ENCODE peak calls at places on chromosomes 16 and 17, in five cellular contexts. Z is brain microvascular endothelial cell; H is mucosa of gallbladder; F is colonic mucosa; S is stimulated activated CD4-positive, alpha-beta T cell treated with anti-CD3 and anti-CD28 coated beads, Interleukin-1b, Interleukin-23, amount 100 ng/mL, for 1 hour. C is an unnamed sample.

GRCh38 chr17:80891096-80892018 is 100.3 kb upstream of the CHMP6 start:
- DNase-seq in Z (peak), H (peak), F (no peak), S (peak), C (no peak)

GRCh38 chr17:2712300-2713043 is 908 bp upstream of the CLUH start:
- DNase-seq in Z (no peak), H (no peak), F (no peak), S (no peak), C (no peak)

GRCh38 chr17:67942810-67943209 is 53.5 kb downstream of the C17orf58 start:
- DNase-seq in Z (no peak), H (no peak), F (no peak), S (no peak), C (no peak)

GRCh38 chr16:88542231-88542630 is 28.0 kb upstream of the ZC3H18 start:
- DNase-seq in Z (no peak), H (no peak), F (no peak), S (no peak), C (no peak)

GRCh38 chr17:28878981-28879380 is 18.6 kb downstream of the FLOT2 start:
- DNase-seq in Z (peak), H (no peak), F (peak), S (no peak), C (no peak)

GRCh38 chr16:83968891-83969672 is 1.0 kb downstream of the NECAB2 start:
- DNase-seq in Z (no peak), H (no peak), F (no peak), S (no peak), C (no peak)

GRCh38 chr17:13244511-13244910 is 226.7 kb upstream of the ELAC2 start:
- DNase-seq in Z (no peak), H (no peak), F (no peak), S (no peak), C (no peak)

GRCh38 chr16:80198265-80198994 is 342.4 kb upstream of the DYNLRB2 start:
- DNase-seq in Z (no peak), H (no peak), F (no peak), S (no peak), C (no peak)

GRCh38 chr17:27091043-27091497 is 202.8 kb upstream of the WSB1 start:
- DNase-seq in Z (no peak), H (no peak), F (no peak), S (no peak), C (no peak)

GRCh38 chr16:56354746-56355145 is 70.6 kb downstream of the AMFR start:
- DNase-seq in Z (no peak), H (no peak), F (no peak), S (no peak), C (peak)

GRCh38 chr17:77836557-77837041 is 121.9 kb upstream of the TNRC6C start:
- DNase-seq in Z (no peak), H (peak), F (no peak), S (no peak), C (no peak)

GRCh38 chr17:80743181-80743771 is 198.6 kb downstream of the RPTOR start:
- DNase-seq in Z (no peak), H (no peak), F (no peak), S (no peak), C (no peak)

GRCh38 chr17:50130778-50131317 is 888 bp upstream of the SAMD14 start:
- DNase-seq in Z (no peak), H (no peak), F (no peak), S (no peak), C (no peak)

GRCh38 chr17:66779186-66779585 is 55.7 kb upstream of the CACNG5 start:
- DNase-seq in Z (no peak), H (no peak), F (no peak), S (no peak), C (no peak)

GRCh38 chr17:18184143-18185007 is 747 bp downstream of the ALKBH5 start:
- DNase-seq in Z (no peak), H (peak), F (peak), S (peak), C (peak)

GRCh38 chr16:75017670-75018525 is 19.1 kb downstream of the ZNRF1 start:
- DNase-seq in Z (no peak), H (no peak), F (no peak), S (no peak), C (no peak)

GRCh38 chr16:84378099-84378498 is 9.8 kb downstream of the ATP2C2 start:
- DNase-seq in Z (no peak), H (no peak), F (no peak), S (no peak), C (peak)

GRCh38 chr17:81349397-81350319 is 45.6 kb upstream of the BAHCC1 start:
- DNase-seq in Z (no peak), H (no peak), F (no peak), S (no peak), C (no peak)

GRCh38 chr17:52237151-52237550 is 78.6 kb upstream of the CA10 start:
- DNase-seq in Z (no peak), H (no peak), F (no peak), S (no peak), C (no peak)

GRCh38 chr17:45372325-45372869 is 55.6 kb upstream of the MAP3K14 start:
- DNase-seq in Z (peak), H (no peak), F (no peak), S (no peak), C (no peak)

GRCh38 chr16:87060026-87060986 is 256.9 kb downstream of the C16orf95 start:
- DNase-seq in Z (peak), H (no peak), F (no peak), S (no peak), C (no peak)

GRCh38 chr16:62940573-62940972 is 904.3 kb upstream of the CDH8 start:
- DNase-seq in Z (no peak), H (no peak), F (no peak), S (no peak), C (no peak)

GRCh38 chr17:70527364-70527888 is 358.1 kb downstream of the KCNJ2 start:
- DNase-seq in Z (no peak), H (no peak), F (no peak), S (no peak), C (no peak)

GRCh38 chr16:13896543-13897182 is 23.3 kb upstream of the ERCC4 start:
- DNase-seq in Z (no peak), H (no peak), F (no peak), S (no peak), C (no peak)

GRCh38 chr17:64622931-64623654 is 39.0 kb downstream of the SMURF2 start:
- DNase-seq in Z (peak), H (no peak), F (no peak), S (no peak), C (no peak)

GRCh38 chr17:41563607-41564006 is 8.3 kb downstream of the KRT9 start:
- DNase-seq in Z (no peak), H (no peak), F (no peak), S (no peak), C (no peak)

GRCh38 chr16:72937916-72938315 is 110.0 kb downstream of the ZFHX3 start:
- DNase-seq in Z (no peak), H (no peak), F (no peak), S (no peak), C (no peak)

GRCh38 chr17:55846745-55847144 is 95.9 kb downstream of the PCTP start:
- DNase-seq in Z (no peak), H (no peak), F (no peak), S (no peak), C (no peak)

GRCh38 chr17:70138309-70138865 is 30.9 kb upstream of the KCNJ2 start:
- DNase-seq in Z (no peak), H (no peak), F (no peak), S (no peak), C (no peak)

GRCh38 chr17:28698253-28698941 is 13.3 kb downstream of the PROCA1 start:
- DNase-seq in Z (no peak), H (peak), F (peak), S (no peak), C (no peak)